ENCODE peak calls at places on chromosomes 13 and 19, in nine cellular contexts. I is HAP-1; U is neural progenitor cell; Q is CD4-positive, CD25-positive, alpha-beta regulatory T cell; Z is upper lobe of right lung; C is heart left ventricle; K is uterus; G is suprapubic skin; W is mesenchymal stem cell. S is an unnamed sample. For H3K36me3, the result is how much of the 10 kb centered on the place peaks cover.

GRCh38 chr13:65292488-65292901 is 1937.6 kb downstream of the PCDH9 start:
- DNase-seq in Q (no peak), K (no peak), W (peak), Z (no peak), G (no peak), U (peak), C (no peak), I (no peak), S (peak)

GRCh38 chr13:45595968-45596367 is 19.6 kb downstream of the ERICH6B start:
- DNase-seq in Z (no peak), G (no peak), I (no peak), U (peak), K (no peak), C (no peak), W (no peak), Q (no peak), S (peak)

GRCh38 chr13:22243519-22244197 is 572.8 kb downstream of the FGF9 start:
- DNase-seq in W (no peak), C (no peak), Z (no peak), G (no peak), K (no peak), I (no peak), Q (no peak), U (no peak), S (no peak)

GRCh38 chr13:51997641-51998330 is 13.5 kb downstream of the ATP7B start:
- DNase-seq in Q (no peak), C (no peak), Z (no peak), I (no peak), W (no peak), U (peak), K (no peak), G (no peak), S (no peak)

GRCh38 chr19:12364391-12365093 is 941 bp downstream of the ZNF442 start:
- DNase-seq in G (peak), I (peak), K (peak), C (no peak), U (peak), Z (peak), W (peak), Q (no peak), S (peak)

GRCh38 chr13:35549481-35549880 is 73.0 kb upstream of the MAB21L1 start:
- DNase-seq in Z (no peak), U (no peak), K (no peak), Q (no peak), W (peak), I (no peak), G (no peak), C (no peak), S (peak)

GRCh38 chr13:95503662-95504061 is 48.9 kb upstream of the CLDN10 start:
- DNase-seq in I (no peak), Q (no peak), Z (no peak), K (no peak), G (no peak), C (no peak), W (no peak), U (no peak), S (no peak)

GRCh38 chr13:42363941-42364612 is 92.1 kb downstream of the AKAP11 start:
- DNase-seq in Z (no peak), G (no peak), K (no peak), U (no peak), Q (no peak), I (no peak), C (no peak), W (peak), S (no peak)

GRCh38 chr19:51607077-51607476 is 23.1 kb downstream of the SIGLEC5 start:
- DNase-seq in G (no peak), Z (no peak), U (no peak), Q (no peak), I (no peak), W (no peak), K (no peak), C (no peak), S (no peak)

GRCh38 chr19:39428309-39429112 is 7.2 kb downstream of the RPS16 start:
- DNase-seq in W (peak), Q (no peak), U (peak), Z (peak), C (peak), G (no peak), I (peak), K (peak), S (peak)

GRCh38 chr19:54191671-54192453 is 754 bp downstream of the TSEN34 start:
- DNase-seq in I (no peak), W (peak), C (no peak), G (peak), Z (no peak), K (no peak), Q (no peak), U (no peak), S (no peak)

GRCh38 chr19:29576761-29577661 is 29.1 kb upstream of the POP4 start:
- DNase-seq in W (no peak), Z (no peak), C (no peak), Q (no peak), U (no peak), I (no peak), K (no peak), G (no peak), S (no peak)

GRCh38 chr13:45034342-45034741 is 45.0 kb downstream of the GPALPP1 start:
- DNase-seq in K (no peak), G (no peak), Z (no peak), W (no peak), C (no peak), U (no peak), I (no peak), Q (no peak), S (no peak)

GRCh38 chr13:60137911-60138570 is 25.7 kb downstream of the DIAPH3 start:
- DNase-seq in U (no peak), C (no peak), G (no peak), I (no peak), W (no peak), K (no peak), Q (no peak), Z (no peak), S (no peak)

GRCh38 chr19:4233282-4233853 is 4.0 kb downstream of the EBI3 start:
- DNase-seq in U (peak), C (peak), I (peak), W (peak), Q (peak), G (no peak), Z (peak), K (no peak), S (peak)

GRCh38 chr13:99044764-99045163 is 66.9 kb upstream of the DOCK9 start:
- DNase-seq in I (no peak), K (no peak), Z (no peak), C (no peak), Q (no peak), W (no peak), G (no peak), U (no peak), S (no peak)

GRCh38 chr19:40205760-40206159 is 12.4 kb downstream of the TTC9B start:
- DNase-seq in W (no peak), Z (no peak), K (no peak), C (no peak), G (no peak), U (no peak), Q (no peak), I (no peak), S (no peak)

GRCh38 chr19:7372810-7373209 is 24.1 kb downstream of the ARHGEF18 start:
- DNase-seq in C (no peak), I (no peak), Z (no peak), K (no peak), W (no peak), Q (no peak), G (no peak), U (no peak), S (no peak)
- H3K36me3 ChIP-seq in C (under half), I (under half), Z (under half), K (under half), W (under half), Q (half or more), G (under half), U (under half), S (under half)

DNA sequence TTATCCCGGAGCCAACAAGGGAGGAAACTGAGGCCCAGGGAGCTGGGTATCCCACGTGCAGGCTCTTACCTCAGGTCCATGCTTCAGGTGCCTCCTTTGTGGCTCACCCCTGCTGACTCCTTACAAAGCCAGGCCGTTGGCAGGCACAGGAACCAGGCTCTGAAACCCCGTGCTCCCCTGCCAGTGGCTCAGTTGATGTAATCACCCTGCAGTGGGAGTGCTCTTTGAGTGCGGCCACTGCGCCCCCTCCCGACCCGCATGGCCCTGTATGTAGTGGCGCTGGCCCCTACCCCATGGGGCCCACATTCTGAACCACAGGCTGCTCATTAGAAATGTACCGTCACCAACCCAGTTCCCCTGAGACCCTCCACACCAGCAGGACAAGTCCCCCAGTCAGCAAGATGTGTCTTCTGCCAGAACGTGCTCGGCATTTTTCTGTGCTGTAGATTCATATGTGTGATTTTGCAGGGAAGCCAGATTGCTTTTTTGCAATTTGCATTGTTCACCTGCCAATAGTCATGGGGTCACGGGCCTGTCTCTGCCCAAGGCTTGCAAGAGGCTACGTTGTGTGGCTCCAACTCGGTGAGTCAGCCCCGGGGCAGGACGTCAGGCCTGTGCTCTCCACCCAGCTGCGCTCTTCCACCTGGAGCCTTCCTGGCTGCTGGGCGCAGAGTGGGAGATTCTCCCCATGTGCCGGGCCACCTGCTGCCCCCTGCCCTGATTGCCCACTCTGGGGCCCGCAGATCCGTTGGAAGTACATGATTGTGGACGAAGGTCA is 60.3 kb downstream of the SMARCA4 start:
- DNase-seq in I (no peak), K (no peak), G (no peak), U (no peak), Q (no peak), W (no peak), C (no peak), Z (no peak), S (no peak)
- H3K36me3 ChIP-seq in I (half or more), K (under half), G (half or more), U (under half), Q (half or more), W (half or more), C (under half), Z (half or more), S (half or more)

GRCh38 chr19:2436384-2436783 is 9.0 kb upstream of the TIMM13 start:
- DNase-seq in Q (no peak), U (no peak), Z (no peak), I (no peak), K (no peak), C (no peak), G (no peak), W (no peak), S (no peak)
- H3K36me3 ChIP-seq in Q (under half), U (under half), Z (under half), I (half or more), K (under half), C (under half), G (under half), W (under half), S (under half)

GRCh38 chr19:19498255-19498991 is 16.9 kb downstream of the TSSK6 start:
- DNase-seq in Z (no peak), U (no peak), G (peak), Q (no peak), W (no peak), K (no peak), I (no peak), C (no peak), S (no peak)
- H3K36me3 ChIP-seq in Z (half or more), U (under half), G (half or more), Q (half or more), W (half or more), K (under half), I (half or more), C (under half), S (half or more)

GRCh38 chr19:42290523-42291436 is 11.2 kb upstream of the PRR19 start:
- DNase-seq in C (no peak), K (no peak), W (peak), G (peak), U (peak), Q (peak), Z (no peak), I (peak), S (peak)
- H3K36me3 ChIP-seq in C (under half), K (under half), W (half or more), G (half or more), U (under half), Q (half or more), Z (half or more), I (half or more), S (half or more)

DNA sequence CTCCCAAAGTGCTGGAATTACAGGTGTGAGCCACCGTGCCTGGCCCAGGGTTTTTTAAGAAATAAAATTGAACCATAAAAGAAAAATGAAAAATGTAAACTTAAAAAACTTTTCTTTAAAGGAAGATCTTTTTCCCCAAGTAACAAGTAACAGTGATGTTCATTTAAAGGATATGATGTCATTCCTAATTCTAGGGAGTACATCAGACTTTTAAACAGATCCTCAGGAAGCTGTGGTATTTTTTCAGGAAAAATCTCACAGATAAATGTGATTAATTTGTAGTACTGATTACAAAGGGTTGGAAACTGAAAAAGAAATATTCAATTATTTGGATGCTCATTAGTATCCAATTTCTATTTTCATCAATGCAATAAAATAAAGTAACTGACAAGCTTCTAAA is 14.6 kb upstream of the EEF1AKMT1 start:
- DNase-seq in U (no peak), I (no peak), K (no peak), Q (no peak), C (no peak), W (no peak), G (no peak), Z (no peak), S (no peak)
- H3K36me3 ChIP-seq in U (under half), I (under half), K (under half), Q (under half), C (under half), W (under half), G (under half), Z (under half), S (under half)

S was measured in adipocyte.